ENCODE peak calls at places on chromosomes 13 and 19, in eight cellular contexts. P, F, N, V, B, H, Y and M are unnamed samples.

GRCh38 chr13:111422352-111422751 is 101.9 kb downstream of the TEX29 start:
- DNase-seq in P (no peak), F (no peak), N (no peak), V (no peak), B (no peak), H (no peak), Y (no peak), M (no peak)

GRCh38 chr19:33325920-33326319 is 23.6 kb upstream of the CEBPA start:
- DNase-seq in P (peak; percentile 26), F (no peak), N (no peak), V (peak; percentile 23), B (no peak), H (peak; percentile 74), Y (no peak), M (peak; percentile 24)

GRCh38 chr13:75318138-75318833 is 163.7 kb downstream of the TBC1D4 start:
- DNase-seq in P (no peak), F (no peak), N (no peak), V (no peak), B (no peak), H (no peak), Y (no peak), M (no peak)

GRCh38 chr19:18506545-18506944 is 15.3 kb downstream of the ELL start:
- DNase-seq in P (no peak), F (no peak), N (no peak), V (no peak), B (no peak), H (no peak), Y (no peak), M (no peak)

GRCh38 chr19:47436712-47437401 is 17.5 kb upstream of the MEIS3 start:
- DNase-seq in P (peak; percentile 46), F (peak; percentile 68), N (no peak), V (peak; percentile 46), B (peak; percentile 86), H (peak; percentile 78), Y (peak; percentile 82), M (peak; percentile 16)

GRCh38 chr13:89163081-89163480 is 1491.9 kb downstream of the SLITRK5 start:
- DNase-seq in P (peak; percentile 86), F (no peak), N (peak; percentile 17), V (no peak), B (no peak), H (no peak), Y (no peak), M (no peak)

GRCh38 chr13:109500146-109500773 is 286.1 kb downstream of the IRS2 start:
- DNase-seq in P (no peak), F (no peak), N (no peak), V (no peak), B (peak; percentile 38), H (no peak), Y (no peak), M (no peak)

GRCh38 chr13:27442797-27443196 is 7.6 kb downstream of the MTIF3 start:
- DNase-seq in P (no peak), F (no peak), N (no peak), V (no peak), B (no peak), H (no peak), Y (no peak), M (no peak)

GRCh38 chr13:99296270-99296865 is 10.8 kb downstream of the GPR183 start:
- DNase-seq in P (no peak), F (no peak), N (no peak), V (no peak), B (no peak), H (no peak), Y (no peak), M (no peak)

GRCh38 chr19:35295792-35296462 is 4.0 kb downstream of the MAG start:
- DNase-seq in P (no peak), F (no peak), N (peak; percentile 67), V (no peak), B (no peak), H (no peak), Y (no peak), M (no peak)

GRCh38 chr19:39778763-39779162 is at the start of gene LEUTX:
- DNase-seq in P (no peak), F (no peak), N (no peak), V (no peak), B (no peak), H (no peak), Y (no peak), M (no peak)

GRCh38 chr19:48975947-48976847 is 11.1 kb downstream of the FTL start:
- DNase-seq in P (no peak), F (no peak), N (no peak), V (no peak), B (peak; percentile 47), H (no peak), Y (no peak), M (no peak)

GRCh38 chr19:15247107-15248014 is 15.1 kb upstream of the EPHX3 start:
- DNase-seq in P (no peak), F (no peak), N (no peak), V (no peak), B (no peak), H (peak; percentile 90), Y (no peak), M (no peak)

GRCh38 chr19:38211206-38211605 is 12.8 kb downstream of the DPF1 start:
- DNase-seq in P (no peak), F (no peak), N (peak; percentile 84), V (no peak), B (no peak), H (no peak), Y (no peak), M (no peak)

GRCh38 chr13:45500492-45501174 is 35.9 kb downstream of the COG3 start:
- DNase-seq in P (peak; percentile 90), F (no peak), N (no peak), V (peak; percentile 97), B (no peak), H (no peak), Y (no peak), M (peak; percentile 91)

GRCh38 chr19:31502536-31503170 is 153.4 kb upstream of the TSHZ3 start:
- DNase-seq in P (no peak), F (no peak), N (no peak), V (no peak), B (no peak), H (no peak), Y (no peak), M (no peak)

GRCh38 chr13:26295812-26296211 is 41.9 kb downstream of the CDK8 start:
- DNase-seq in P (no peak), F (no peak), N (no peak), V (no peak), B (no peak), H (no peak), Y (no peak), M (no peak)

GRCh38 chr19:39310558-39311311 is 9.9 kb downstream of the LRFN1 start:
- DNase-seq in P (no peak), F (no peak), N (no peak), V (no peak), B (no peak), H (no peak), Y (no peak), M (no peak)

GRCh38 chr13:64925727-64926126 is 2304.4 kb downstream of the PCDH9 start:
- DNase-seq in P (no peak), F (no peak), N (peak; percentile 77), V (no peak), B (no peak), H (no peak), Y (no peak), M (no peak)

GRCh38 chr19:46211201-46211881 is 18.2 kb upstream of the IGFL1 start:
- DNase-seq in P (peak; percentile 13), F (no peak), N (no peak), V (no peak), B (no peak), H (no peak), Y (no peak), M (no peak)

GRCh38 chr13:37791699-37792098 is 77.9 kb downstream of the TRPC4 start:
- DNase-seq in P (peak; percentile 56), F (no peak), N (no peak), V (no peak), B (no peak), H (no peak), Y (no peak), M (no peak)

GRCh38 chr19:41957838-41958366 is 1.2 kb downstream of the RABAC1 start:
- DNase-seq in P (peak; percentile 79), F (no peak), N (no peak), V (peak; percentile 84), B (peak; percentile 100), H (peak; percentile 79), Y (peak; percentile 87), M (peak; percentile 67)
- H3K4me3 ChIP-seq in P (peak overlapping the region; percentile 94), F (peak overlapping the region; percentile 92), N (no peak overlapping the region), V (peak overlapping the region; percentile 96), B (peak overlapping the region; percentile 76), H (peak overlapping the region; percentile 68), Y (peak overlapping the region; percentile 94), M (peak overlapping the region; percentile 98)

DNA sequence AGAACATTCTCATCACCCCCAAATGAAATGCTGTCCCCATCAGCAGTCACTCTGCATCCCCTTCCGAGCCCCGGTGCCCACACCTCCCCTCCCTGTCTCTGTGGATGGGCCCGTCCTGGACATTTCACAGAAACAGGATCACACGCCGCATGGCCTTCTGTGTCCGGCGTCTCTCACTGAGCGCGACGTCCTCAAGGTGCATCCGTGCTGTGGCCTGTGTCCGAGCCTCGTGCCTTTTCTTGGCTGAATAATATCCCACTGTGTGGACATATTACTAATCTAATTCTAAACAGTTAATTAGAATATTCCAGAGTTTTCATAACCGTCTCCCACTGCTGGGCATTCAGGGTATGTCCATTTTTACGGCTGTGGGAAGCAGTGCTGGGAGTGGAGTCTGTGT is 8.7 kb downstream of the NDUFS7 start:
- DNase-seq in P (no peak), F (no peak), N (no peak), V (no peak), B (no peak), H (no peak), Y (no peak), M (no peak)
- TF ChIP-seq CTCF in P (no peak), F (no peak), N (no peak), V (no peak), B (no peak), H (no peak), Y (no peak), M (no peak)

GRCh38 chr13:21603531-21604448 is at the start of gene MICU2:
- DNase-seq in P (peak; percentile 92), F (peak; percentile 88), N (peak; percentile 98), V (peak; percentile 95), B (peak; percentile 79), H (peak; percentile 94), Y (peak; percentile 94), M (peak; percentile 78)
- H3K4me3 ChIP-seq in P (peak within 1 kb of the TSS; percentile 85), F (peak within 1 kb of the TSS; percentile 97), N (peak within 1 kb of the TSS; percentile 58), V (peak within 1 kb of the TSS; percentile 76), B (peak within 1 kb of the TSS; percentile 56), H (peak within 1 kb of the TSS; percentile 89), Y (peak within 1 kb of the TSS; percentile 75), M (peak within 1 kb of the TSS; percentile 62)

DNA sequence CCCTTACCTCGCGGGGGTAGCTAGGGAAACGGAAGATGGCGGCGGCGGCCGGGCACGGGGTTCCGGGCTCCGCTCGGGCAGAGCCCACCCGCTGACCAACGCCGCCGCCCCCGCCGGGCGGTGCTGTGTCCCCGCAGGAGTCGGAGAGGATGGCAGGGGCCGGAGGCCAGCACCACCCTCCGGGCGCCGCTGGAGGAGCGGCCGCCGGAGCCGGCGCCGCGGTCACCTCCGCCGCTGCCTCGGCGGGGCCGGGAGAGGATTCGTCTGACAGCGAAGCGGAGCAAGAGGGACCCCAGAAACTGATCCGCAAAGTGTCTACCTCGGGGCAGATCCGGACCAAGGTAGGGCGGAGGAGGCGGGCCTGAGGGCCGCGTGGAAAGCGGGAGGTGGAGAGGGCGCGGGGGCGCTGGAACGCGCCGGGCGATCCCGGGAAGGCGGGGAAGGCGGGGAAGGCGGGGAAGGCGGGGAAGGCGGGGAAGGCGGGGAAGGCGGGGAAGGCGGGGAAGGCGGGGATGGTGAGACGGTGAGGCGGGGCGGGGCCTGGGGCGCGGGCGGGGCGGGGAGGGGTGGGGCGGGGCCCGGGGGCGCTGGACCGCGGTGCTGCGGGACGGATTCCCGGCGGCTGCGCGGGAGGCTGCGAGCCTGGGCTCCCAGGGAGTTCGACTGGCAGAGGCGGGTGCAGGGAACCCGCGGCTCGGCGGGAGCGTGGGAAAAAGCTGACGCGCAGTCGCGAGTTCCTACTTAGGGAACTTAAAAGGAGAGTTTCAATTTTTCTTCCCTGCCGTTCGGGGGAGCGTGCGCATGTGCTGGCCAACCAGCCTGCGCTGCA is at the start of gene DGKH:
- DNase-seq in P (peak; percentile 75), F (peak; percentile 58), N (peak; percentile 94), V (peak; percentile 85), B (peak; percentile 61), H (peak; percentile 93), Y (peak; percentile 92), M (no peak)
- TF ChIP-seq CTCF in P (no peak), F (peak; percentile 28), N (peak; percentile 58), V (no peak), B (peak; percentile 15), H (peak; percentile 33), Y (no peak), M (no peak)